ENCODE peak calls at places on chromosomes 4 and X, in ten cellular contexts. One of them, this sample, is unnamed. For H3K9me3, the result is how much of the 10 kb centered on the place peaks cover.

GRCh38 chr4:105061720-105062119 is 85.0 kb upstream of the TET2 start:
- DNase-seq in neural progenitor cell: no peak
- DNase-seq in sigmoid colon: no peak
- DNase-seq in tibial nerve: no peak
- DNase-seq in A549: no peak
- DNase-seq in fibroblast of lung: no peak
- DNase-seq in uterus: no peak
- DNase-seq in neuronal stem cell: no peak
- DNase-seq in IMR-90: no peak
- DNase-seq in effector memory CD4-positive, alpha-beta T cell: no peak
- DNase-seq in this sample: no peak

GRCh38 chr4:7194251-7195137 is 2.2 kb downstream of the SORCS2 start:
- DNase-seq in neural progenitor cell: peak
- DNase-seq in sigmoid colon: peak
- DNase-seq in tibial nerve: peak
- DNase-seq in A549: peak
- DNase-seq in fibroblast of lung: no peak
- DNase-seq in uterus: peak
- DNase-seq in neuronal stem cell: no peak
- DNase-seq in IMR-90: no peak
- DNase-seq in effector memory CD4-positive, alpha-beta T cell: no peak
- DNase-seq in this sample: no peak

GRCh38 chr4:113325876-113326615 is 276.6 kb downstream of the ANK2 start:
- DNase-seq in neural progenitor cell: no peak
- DNase-seq in sigmoid colon: no peak
- DNase-seq in tibial nerve: no peak
- DNase-seq in A549: no peak
- DNase-seq in fibroblast of lung: no peak
- DNase-seq in uterus: no peak
- DNase-seq in neuronal stem cell: no peak
- DNase-seq in IMR-90: no peak
- DNase-seq in effector memory CD4-positive, alpha-beta T cell: no peak
- DNase-seq in this sample: no peak

GRCh38 chr4:41360214-41360910 is 103.6 kb downstream of the UCHL1 start:
- DNase-seq in neural progenitor cell: peak
- DNase-seq in sigmoid colon: peak
- DNase-seq in tibial nerve: peak
- DNase-seq in A549: no peak
- DNase-seq in fibroblast of lung: peak
- DNase-seq in uterus: peak
- DNase-seq in neuronal stem cell: peak
- DNase-seq in IMR-90: peak
- DNase-seq in effector memory CD4-positive, alpha-beta T cell: no peak
- DNase-seq in this sample: no peak

GRCh38 chr4:80566203-80566872 is 230.8 kb downstream of the CFAP299 start:
- DNase-seq in neural progenitor cell: no peak
- DNase-seq in sigmoid colon: no peak
- DNase-seq in tibial nerve: no peak
- DNase-seq in A549: no peak
- DNase-seq in fibroblast of lung: peak
- DNase-seq in uterus: no peak
- DNase-seq in neuronal stem cell: no peak
- DNase-seq in IMR-90: no peak
- DNase-seq in effector memory CD4-positive, alpha-beta T cell: no peak
- DNase-seq in this sample: no peak

GRCh38 chr4:87219648-87220093 is 747 bp downstream of the KLHL8 start:
- DNase-seq in neural progenitor cell: peak
- DNase-seq in sigmoid colon: peak
- DNase-seq in tibial nerve: no peak
- DNase-seq in A549: no peak
- DNase-seq in fibroblast of lung: no peak
- DNase-seq in uterus: peak
- DNase-seq in neuronal stem cell: no peak
- DNase-seq in IMR-90: peak
- DNase-seq in effector memory CD4-positive, alpha-beta T cell: no peak
- DNase-seq in this sample: peak

GRCh38 chr4:184447664-184448063 is 26.7 kb downstream of the IRF2 start:
- DNase-seq in neural progenitor cell: no peak
- DNase-seq in sigmoid colon: no peak
- DNase-seq in tibial nerve: no peak
- DNase-seq in A549: no peak
- DNase-seq in fibroblast of lung: no peak
- DNase-seq in uterus: no peak
- DNase-seq in neuronal stem cell: no peak
- DNase-seq in IMR-90: no peak
- DNase-seq in effector memory CD4-positive, alpha-beta T cell: no peak
- DNase-seq in this sample: no peak

GRCh38 chrX:107135076-107135964 is 16.7 kb upstream of the RBM41 start:
- DNase-seq in neural progenitor cell: no peak
- DNase-seq in sigmoid colon: no peak
- DNase-seq in tibial nerve: no peak
- DNase-seq in A549: peak
- DNase-seq in fibroblast of lung: peak
- DNase-seq in uterus: no peak
- DNase-seq in neuronal stem cell: no peak
- DNase-seq in IMR-90: peak
- DNase-seq in effector memory CD4-positive, alpha-beta T cell: no peak
- DNase-seq in this sample: no peak

GRCh38 chr4:154958621-154959358 is 177.7 kb downstream of the RBM46 start:
- DNase-seq in neural progenitor cell: no peak
- DNase-seq in sigmoid colon: peak
- DNase-seq in tibial nerve: no peak
- DNase-seq in A549: no peak
- DNase-seq in fibroblast of lung: peak
- DNase-seq in uterus: peak
- DNase-seq in neuronal stem cell: no peak
- DNase-seq in IMR-90: no peak
- DNase-seq in effector memory CD4-positive, alpha-beta T cell: no peak
- DNase-seq in this sample: no peak

GRCh38 chrX:41556958-41557357 is 109.8 kb downstream of the NYX start:
- DNase-seq in neural progenitor cell: no peak
- DNase-seq in sigmoid colon: no peak
- DNase-seq in tibial nerve: no peak
- DNase-seq in A549: no peak
- DNase-seq in fibroblast of lung: no peak
- DNase-seq in uterus: no peak
- DNase-seq in neuronal stem cell: no peak
- DNase-seq in IMR-90: no peak
- DNase-seq in effector memory CD4-positive, alpha-beta T cell: no peak
- DNase-seq in this sample: no peak

GRCh38 chr4:152095701-152096070 is 334.9 kb upstream of the GATB start:
- DNase-seq in neural progenitor cell: no peak
- DNase-seq in sigmoid colon: no peak
- DNase-seq in tibial nerve: no peak
- DNase-seq in A549: no peak
- DNase-seq in fibroblast of lung: no peak
- DNase-seq in uterus: no peak
- DNase-seq in neuronal stem cell: no peak
- DNase-seq in IMR-90: no peak
- DNase-seq in effector memory CD4-positive, alpha-beta T cell: no peak
- DNase-seq in this sample: no peak

GRCh38 chr4:23934915-23935314 is 45.1 kb upstream of the PPARGC1A start:
- DNase-seq in neural progenitor cell: no peak
- DNase-seq in sigmoid colon: peak
- DNase-seq in tibial nerve: peak
- DNase-seq in A549: no peak
- DNase-seq in fibroblast of lung: peak
- DNase-seq in uterus: peak
- DNase-seq in neuronal stem cell: no peak
- DNase-seq in IMR-90: peak
- DNase-seq in effector memory CD4-positive, alpha-beta T cell: no peak
- DNase-seq in this sample: no peak

GRCh38 chrX:48505481-48505880 is 3.3 kb upstream of the PORCN start:
- DNase-seq in neural progenitor cell: no peak
- DNase-seq in sigmoid colon: no peak
- DNase-seq in tibial nerve: no peak
- DNase-seq in A549: no peak
- DNase-seq in fibroblast of lung: no peak
- DNase-seq in uterus: no peak
- DNase-seq in neuronal stem cell: no peak
- DNase-seq in IMR-90: no peak
- DNase-seq in effector memory CD4-positive, alpha-beta T cell: no peak
- DNase-seq in this sample: no peak

GRCh38 chr4:180947421-180947820 is 1295.8 kb upstream of the TENM3 start:
- DNase-seq in neural progenitor cell: peak
- DNase-seq in sigmoid colon: no peak
- DNase-seq in tibial nerve: no peak
- DNase-seq in A549: no peak
- DNase-seq in fibroblast of lung: peak
- DNase-seq in uterus: no peak
- DNase-seq in neuronal stem cell: no peak
- DNase-seq in IMR-90: peak
- DNase-seq in effector memory CD4-positive, alpha-beta T cell: no peak
- DNase-seq in this sample: no peak

GRCh38 chr4:39933689-39934590 is 43.8 kb downstream of the PDS5A start:
- DNase-seq in neural progenitor cell: no peak
- DNase-seq in sigmoid colon: no peak
- DNase-seq in tibial nerve: no peak
- DNase-seq in A549: no peak
- DNase-seq in fibroblast of lung: peak
- DNase-seq in uterus: no peak
- DNase-seq in neuronal stem cell: no peak
- DNase-seq in IMR-90: peak
- DNase-seq in effector memory CD4-positive, alpha-beta T cell: no peak
- DNase-seq in this sample: no peak

GRCh38 chr4:16278178-16278577 is 51.9 kb upstream of the TAPT1 start:
- DNase-seq in neural progenitor cell: no peak
- DNase-seq in sigmoid colon: no peak
- DNase-seq in tibial nerve: no peak
- DNase-seq in A549: no peak
- DNase-seq in fibroblast of lung: no peak
- DNase-seq in uterus: no peak
- DNase-seq in neuronal stem cell: no peak
- DNase-seq in IMR-90: no peak
- DNase-seq in effector memory CD4-positive, alpha-beta T cell: no peak
- DNase-seq in this sample: no peak

GRCh38 chrX:23764585-23764984 is 18.4 kb upstream of the SAT1 start:
- DNase-seq in neural progenitor cell: no peak
- DNase-seq in sigmoid colon: no peak
- DNase-seq in tibial nerve: no peak
- DNase-seq in A549: no peak
- DNase-seq in fibroblast of lung: no peak
- DNase-seq in uterus: no peak
- DNase-seq in neuronal stem cell: no peak
- DNase-seq in IMR-90: no peak
- DNase-seq in effector memory CD4-positive, alpha-beta T cell: no peak
- DNase-seq in this sample: no peak

GRCh38 chr4:189921058-189921457 is 19.6 kb upstream of the FRG1 start:
- DNase-seq in neural progenitor cell: no peak
- DNase-seq in sigmoid colon: no peak
- DNase-seq in tibial nerve: no peak
- DNase-seq in A549: no peak
- DNase-seq in fibroblast of lung: no peak
- DNase-seq in uterus: no peak
- DNase-seq in neuronal stem cell: no peak
- DNase-seq in IMR-90: no peak
- DNase-seq in effector memory CD4-positive, alpha-beta T cell: no peak
- DNase-seq in this sample: no peak
- H3K9me3 ChIP-seq in neural progenitor cell: under half
- H3K9me3 ChIP-seq in sigmoid colon: under half
- H3K9me3 ChIP-seq in tibial nerve: under half
- H3K9me3 ChIP-seq in A549: under half
- H3K9me3 ChIP-seq in fibroblast of lung: under half
- H3K9me3 ChIP-seq in uterus: under half
- H3K9me3 ChIP-seq in neuronal stem cell: under half
- H3K9me3 ChIP-seq in IMR-90: under half
- H3K9me3 ChIP-seq in effector memory CD4-positive, alpha-beta T cell: under half
- H3K9me3 ChIP-seq in this sample: under half

GRCh38 chrX:11786862-11787261 is 28.8 kb downstream of the MSL3 start:
- DNase-seq in neural progenitor cell: no peak
- DNase-seq in sigmoid colon: no peak
- DNase-seq in tibial nerve: no peak
- DNase-seq in A549: no peak
- DNase-seq in fibroblast of lung: peak
- DNase-seq in uterus: no peak
- DNase-seq in neuronal stem cell: no peak
- DNase-seq in IMR-90: peak
- DNase-seq in effector memory CD4-positive, alpha-beta T cell: no peak
- DNase-seq in this sample: no peak
- H3K9me3 ChIP-seq in neural progenitor cell: under half
- H3K9me3 ChIP-seq in sigmoid colon: under half
- H3K9me3 ChIP-seq in tibial nerve: under half
- H3K9me3 ChIP-seq in A549: under half
- H3K9me3 ChIP-seq in fibroblast of lung: under half
- H3K9me3 ChIP-seq in uterus: under half
- H3K9me3 ChIP-seq in neuronal stem cell: under half
- H3K9me3 ChIP-seq in IMR-90: under half
- H3K9me3 ChIP-seq in effector memory CD4-positive, alpha-beta T cell: under half
- H3K9me3 ChIP-seq in this sample: under half

GRCh38 chrX:145502670-145503069 is 255.4 kb downstream of the SPANXN1 start:
- DNase-seq in neural progenitor cell: no peak
- DNase-seq in sigmoid colon: no peak
- DNase-seq in tibial nerve: no peak
- DNase-seq in A549: no peak
- DNase-seq in fibroblast of lung: no peak
- DNase-seq in uterus: no peak
- DNase-seq in neuronal stem cell: no peak
- DNase-seq in IMR-90: no peak
- DNase-seq in effector memory CD4-positive, alpha-beta T cell: no peak
- DNase-seq in this sample: no peak

DNA sequence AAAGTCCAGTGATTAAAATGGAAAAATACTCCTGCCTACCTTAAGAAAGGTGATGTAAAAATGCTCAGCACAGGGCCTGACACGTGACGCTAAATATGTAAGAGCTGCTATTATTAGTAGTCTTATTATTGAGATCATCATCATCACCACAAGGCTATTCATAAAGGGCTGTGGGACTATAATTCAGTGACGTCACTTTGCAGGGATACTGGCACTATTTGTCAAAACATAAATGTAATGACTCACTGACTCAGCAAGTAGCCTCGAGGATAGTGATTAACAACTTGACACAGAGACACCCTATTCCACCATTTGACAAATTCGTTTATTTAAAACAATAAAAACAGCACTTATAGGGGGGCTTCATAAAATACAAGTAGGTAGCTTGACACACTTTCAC is 258.9 kb downstream of the SPANXN1 start:
- DNase-seq in neural progenitor cell: no peak
- DNase-seq in sigmoid colon: no peak
- DNase-seq in tibial nerve: no peak
- DNase-seq in A549: no peak
- DNase-seq in fibroblast of lung: no peak
- DNase-seq in uterus: no peak
- DNase-seq in neuronal stem cell: no peak
- DNase-seq in IMR-90: no peak
- DNase-seq in effector memory CD4-positive, alpha-beta T cell: no peak
- DNase-seq in this sample: no peak
- H3K9me3 ChIP-seq in neural progenitor cell: under half
- H3K9me3 ChIP-seq in sigmoid colon: under half
- H3K9me3 ChIP-seq in tibial nerve: under half
- H3K9me3 ChIP-seq in A549: under half
- H3K9me3 ChIP-seq in fibroblast of lung: under half
- H3K9me3 ChIP-seq in uterus: under half
- H3K9me3 ChIP-seq in neuronal stem cell: under half
- H3K9me3 ChIP-seq in IMR-90: under half
- H3K9me3 ChIP-seq in effector memory CD4-positive, alpha-beta T cell: under half
- H3K9me3 ChIP-seq in this sample: under half

DNA sequence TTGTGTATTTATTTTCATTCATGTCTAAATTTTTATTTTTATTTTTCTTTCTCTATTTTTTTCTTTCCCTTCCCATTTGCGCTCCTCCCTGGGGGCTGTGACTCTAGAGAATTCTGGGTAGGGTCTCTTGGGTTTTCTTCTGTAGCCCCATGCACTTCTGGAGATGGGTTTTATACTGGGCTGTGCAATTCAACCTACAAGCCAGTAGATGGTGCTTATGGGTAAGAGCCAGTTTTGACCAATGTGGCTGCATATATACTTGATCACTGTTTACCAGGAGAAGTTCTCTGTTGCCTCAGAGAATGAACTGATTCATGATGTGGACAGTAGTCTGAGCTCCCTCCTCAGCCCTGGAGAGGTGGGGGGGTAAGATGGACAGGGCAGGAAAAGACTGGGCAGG is 614.6 kb downstream of the PCDH19 start:
- DNase-seq in neural progenitor cell: no peak
- DNase-seq in sigmoid colon: no peak
- DNase-seq in tibial nerve: no peak
- DNase-seq in A549: no peak
- DNase-seq in fibroblast of lung: no peak
- DNase-seq in uterus: no peak
- DNase-seq in neuronal stem cell: no peak
- DNase-seq in IMR-90: no peak
- DNase-seq in effector memory CD4-positive, alpha-beta T cell: no peak
- DNase-seq in this sample: no peak
- H3K9me3 ChIP-seq in neural progenitor cell: under half
- H3K9me3 ChIP-seq in sigmoid colon: under half
- H3K9me3 ChIP-seq in tibial nerve: under half
- H3K9me3 ChIP-seq in A549: under half
- H3K9me3 ChIP-seq in fibroblast of lung: under half
- H3K9me3 ChIP-seq in uterus: under half
- H3K9me3 ChIP-seq in neuronal stem cell: under half
- H3K9me3 ChIP-seq in IMR-90: under half
- H3K9me3 ChIP-seq in effector memory CD4-positive, alpha-beta T cell: under half
- H3K9me3 ChIP-seq in this sample: under half

This sample was measured in T-helper 17 cell.